ENCODE peak calls at places on chromosomes 6 and 20, in seven cellular contexts. One of them, this sample, is unnamed.
A peak's percentile ranks its signal among the peaks of the same experiment; 100 is the strongest.

GRCh38 chr6:155183095-155183494 is 80.7 kb upstream of the CLDN20 start:
- DNase-seq in GM12878: no peak
- DNase-seq in HepG2: no peak
- DNase-seq in H1: no peak
- DNase-seq in K562: no peak
- DNase-seq in SK-N-SH: no peak
- DNase-seq in HCT116: no peak
- DNase-seq in this sample: no peak

GRCh38 chr6:90425161-90425641 is 128.6 kb upstream of the BACH2 start:
- DNase-seq in H1: no peak
- DNase-seq in SK-N-SH: no peak
- DNase-seq in K562: no peak
- DNase-seq in HCT116: no peak
- DNase-seq in GM12878: peak; percentile 48
- DNase-seq in HepG2: no peak
- DNase-seq in this sample: no peak

GRCh38 chr6:5261545-5262109 is 314 bp downstream of the FARS2 start:
- DNase-seq in GM12878: no peak
- DNase-seq in HCT116: no peak
- DNase-seq in K562: peak; percentile 20
- DNase-seq in H1: no peak
- DNase-seq in SK-N-SH: no peak
- DNase-seq in HepG2: no peak
- DNase-seq in this sample: no peak

GRCh38 chr6:53834134-53834533 is 39.3 kb downstream of the LRRC1 start:
- DNase-seq in GM12878: no peak
- DNase-seq in HepG2: no peak
- DNase-seq in H1: no peak
- DNase-seq in SK-N-SH: no peak
- DNase-seq in HCT116: no peak
- DNase-seq in K562: no peak
- DNase-seq in this sample: no peak

GRCh38 chr20:60249436-60249835 is 291.2 kb downstream of the CDH26 start:
- DNase-seq in SK-N-SH: no peak
- DNase-seq in HepG2: no peak
- DNase-seq in K562: no peak
- DNase-seq in HCT116: no peak
- DNase-seq in GM12878: no peak
- DNase-seq in H1: no peak
- DNase-seq in this sample: no peak

GRCh38 chr6:82072771-82073170 is 174.8 kb downstream of the IBTK start:
- DNase-seq in HepG2: no peak
- DNase-seq in H1: no peak
- DNase-seq in K562: no peak
- DNase-seq in SK-N-SH: no peak
- DNase-seq in HCT116: no peak
- DNase-seq in GM12878: no peak
- DNase-seq in this sample: no peak

GRCh38 chr6:155419161-155419560 is 36.5 kb downstream of the NOX3 start:
- DNase-seq in GM12878: no peak
- DNase-seq in H1: no peak
- DNase-seq in SK-N-SH: no peak
- DNase-seq in HCT116: no peak
- DNase-seq in K562: no peak
- DNase-seq in HepG2: no peak
- DNase-seq in this sample: no peak

GRCh38 chr6:6951355-6951754 is 156.4 kb upstream of the RREB1 start:
- DNase-seq in GM12878: no peak
- DNase-seq in HepG2: no peak
- DNase-seq in SK-N-SH: no peak
- DNase-seq in K562: no peak
- DNase-seq in HCT116: no peak
- DNase-seq in H1: no peak
- DNase-seq in this sample: no peak

GRCh38 chr6:110858016-110858415 is 16.6 kb upstream of the AMD1 start:
- DNase-seq in HepG2: no peak
- DNase-seq in K562: no peak
- DNase-seq in GM12878: no peak
- DNase-seq in SK-N-SH: no peak
- DNase-seq in H1: no peak
- DNase-seq in HCT116: no peak
- DNase-seq in this sample: no peak

GRCh38 chr6:12882761-12883290 is 166.3 kb downstream of the PHACTR1 start:
- DNase-seq in SK-N-SH: no peak
- DNase-seq in HCT116: no peak
- DNase-seq in GM12878: no peak
- DNase-seq in H1: no peak
- DNase-seq in HepG2: no peak
- DNase-seq in K562: no peak
- DNase-seq in this sample: no peak

GRCh38 chr6:95601133-95601532 is 23.8 kb downstream of the MANEA start:
- DNase-seq in SK-N-SH: peak; percentile 11
- DNase-seq in H1: no peak
- DNase-seq in GM12878: no peak
- DNase-seq in HepG2: no peak
- DNase-seq in K562: no peak
- DNase-seq in HCT116: no peak
- DNase-seq in this sample: no peak

GRCh38 chr20:36214684-36215256 is 21.5 kb upstream of the AAR2 start:
- DNase-seq in GM12878: no peak
- DNase-seq in K562: peak; percentile 55
- DNase-seq in SK-N-SH: peak; percentile 71
- DNase-seq in H1: no peak
- DNase-seq in HCT116: no peak
- DNase-seq in HepG2: peak; percentile 54
- DNase-seq in this sample: peak; percentile 39

GRCh38 chr20:1842281-1842680 is 52.9 kb upstream of the SIRPA start:
- DNase-seq in SK-N-SH: no peak
- DNase-seq in H1: no peak
- DNase-seq in GM12878: no peak
- DNase-seq in K562: no peak
- DNase-seq in HepG2: no peak
- DNase-seq in HCT116: no peak
- DNase-seq in this sample: no peak

GRCh38 chr6:36697481-36697903 is at the start of gene RAB44:
- DNase-seq in K562: no peak
- DNase-seq in H1: no peak
- DNase-seq in GM12878: no peak
- DNase-seq in HCT116: no peak
- DNase-seq in HepG2: no peak
- DNase-seq in SK-N-SH: no peak
- DNase-seq in this sample: no peak

GRCh38 chr20:16947346-16947943 is 199.3 kb downstream of the OTOR start:
- DNase-seq in HepG2: no peak
- DNase-seq in H1: no peak
- DNase-seq in GM12878: no peak
- DNase-seq in HCT116: no peak
- DNase-seq in SK-N-SH: no peak
- DNase-seq in K562: no peak
- DNase-seq in this sample: no peak

GRCh38 chr6:145544031-145544430 is 191.3 kb downstream of the EPM2A start:
- DNase-seq in GM12878: no peak
- DNase-seq in SK-N-SH: no peak
- DNase-seq in HepG2: no peak
- DNase-seq in H1: no peak
- DNase-seq in K562: no peak
- DNase-seq in HCT116: peak; percentile 16
- DNase-seq in this sample: no peak

GRCh38 chr20:53942121-53942816 is 128.1 kb downstream of the BCAS1 start:
- DNase-seq in HepG2: no peak
- DNase-seq in K562: no peak
- DNase-seq in H1: peak; percentile 63
- DNase-seq in SK-N-SH: no peak
- DNase-seq in HCT116: no peak
- DNase-seq in GM12878: peak; percentile 63
- DNase-seq in this sample: no peak

GRCh38 chr6:131917763-131918649 is 33.2 kb downstream of the CCN2 start:
- DNase-seq in H1: no peak
- DNase-seq in HepG2: no peak
- DNase-seq in SK-N-SH: no peak
- DNase-seq in K562: no peak
- DNase-seq in GM12878: no peak
- DNase-seq in HCT116: no peak
- DNase-seq in this sample: no peak

GRCh38 chr20:10249822-10250221 is 31.2 kb downstream of the SNAP25 start:
- DNase-seq in SK-N-SH: no peak
- DNase-seq in GM12878: no peak
- DNase-seq in K562: no peak
- DNase-seq in H1: no peak
- DNase-seq in HepG2: no peak
- DNase-seq in HCT116: no peak
- DNase-seq in this sample: no peak
- TF ChIP-seq JUND in SK-N-SH: no peak
- TF ChIP-seq JUND in GM12878: no peak
- TF ChIP-seq JUND in K562: no peak
- TF ChIP-seq JUND in H1: no peak
- TF ChIP-seq JUND in HepG2: no peak
- TF ChIP-seq JUND in HCT116: no peak
- TF ChIP-seq JUND in this sample: no peak

DNA sequence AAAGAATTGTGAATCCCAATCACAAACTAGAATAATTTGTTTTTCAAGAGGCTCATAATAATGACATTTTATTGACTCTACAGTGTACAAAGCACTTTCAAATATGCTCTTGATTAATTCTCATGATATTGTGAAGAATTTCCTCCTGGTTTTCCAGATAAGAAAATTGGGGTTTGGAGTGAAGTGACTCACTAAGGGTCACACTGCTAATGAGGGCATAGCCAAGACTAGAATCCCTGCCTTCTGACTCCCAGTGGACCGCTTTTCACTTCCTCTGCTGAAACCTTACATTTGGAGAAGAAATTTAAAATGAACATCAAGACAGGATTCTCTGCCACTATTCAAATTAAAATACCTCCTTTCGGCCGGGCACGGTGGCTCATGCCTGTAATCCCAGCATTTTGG is 38.3 kb upstream of the LTV1 start:
- DNase-seq in SK-N-SH: no peak
- DNase-seq in HepG2: no peak
- DNase-seq in GM12878: no peak
- DNase-seq in K562: peak; percentile 79
- DNase-seq in HCT116: no peak
- DNase-seq in H1: no peak
- DNase-seq in this sample: no peak
- TF ChIP-seq JUND in SK-N-SH: no peak
- TF ChIP-seq JUND in HepG2: no peak
- TF ChIP-seq JUND in GM12878: no peak
- TF ChIP-seq JUND in K562: peak; percentile 82
- TF ChIP-seq JUND in HCT116: no peak
- TF ChIP-seq JUND in H1: no peak
- TF ChIP-seq JUND in this sample: no peak

GRCh38 chr6:125748534-125749111 is 809 bp upstream of the HEY2 start:
- DNase-seq in HCT116: no peak
- DNase-seq in SK-N-SH: peak; percentile 36
- DNase-seq in K562: peak; percentile 40
- DNase-seq in H1: no peak
- DNase-seq in GM12878: no peak
- DNase-seq in HepG2: peak; percentile 12
- DNase-seq in this sample: no peak

GRCh38 chr6:125746019-125746414 is 3.4 kb upstream of the HEY2 start:
- DNase-seq in GM12878: no peak
- DNase-seq in HCT116: no peak
- DNase-seq in HepG2: no peak
- DNase-seq in K562: no peak
- DNase-seq in SK-N-SH: no peak
- DNase-seq in H1: no peak
- DNase-seq in this sample: no peak

GRCh38 chr6:125749112-125749863 is at the start of gene HEY2:
- DNase-seq in K562: peak; percentile 94
- DNase-seq in HepG2: peak; percentile 84
- DNase-seq in H1: peak; percentile 93
- DNase-seq in GM12878: peak; percentile 33
- DNase-seq in SK-N-SH: peak; percentile 99
- DNase-seq in HCT116: peak; percentile 45
- DNase-seq in this sample: peak; percentile 94

GRCh38 chr6:125746731-125747588 is 2.5 kb upstream of the HEY2 start:
- DNase-seq in K562: peak; percentile 77
- DNase-seq in HepG2: peak; percentile 59
- DNase-seq in GM12878: no peak
- DNase-seq in HCT116: no peak
- DNase-seq in SK-N-SH: no peak
- DNase-seq in H1: peak; percentile 72
- DNase-seq in this sample: no peak

DNA sequence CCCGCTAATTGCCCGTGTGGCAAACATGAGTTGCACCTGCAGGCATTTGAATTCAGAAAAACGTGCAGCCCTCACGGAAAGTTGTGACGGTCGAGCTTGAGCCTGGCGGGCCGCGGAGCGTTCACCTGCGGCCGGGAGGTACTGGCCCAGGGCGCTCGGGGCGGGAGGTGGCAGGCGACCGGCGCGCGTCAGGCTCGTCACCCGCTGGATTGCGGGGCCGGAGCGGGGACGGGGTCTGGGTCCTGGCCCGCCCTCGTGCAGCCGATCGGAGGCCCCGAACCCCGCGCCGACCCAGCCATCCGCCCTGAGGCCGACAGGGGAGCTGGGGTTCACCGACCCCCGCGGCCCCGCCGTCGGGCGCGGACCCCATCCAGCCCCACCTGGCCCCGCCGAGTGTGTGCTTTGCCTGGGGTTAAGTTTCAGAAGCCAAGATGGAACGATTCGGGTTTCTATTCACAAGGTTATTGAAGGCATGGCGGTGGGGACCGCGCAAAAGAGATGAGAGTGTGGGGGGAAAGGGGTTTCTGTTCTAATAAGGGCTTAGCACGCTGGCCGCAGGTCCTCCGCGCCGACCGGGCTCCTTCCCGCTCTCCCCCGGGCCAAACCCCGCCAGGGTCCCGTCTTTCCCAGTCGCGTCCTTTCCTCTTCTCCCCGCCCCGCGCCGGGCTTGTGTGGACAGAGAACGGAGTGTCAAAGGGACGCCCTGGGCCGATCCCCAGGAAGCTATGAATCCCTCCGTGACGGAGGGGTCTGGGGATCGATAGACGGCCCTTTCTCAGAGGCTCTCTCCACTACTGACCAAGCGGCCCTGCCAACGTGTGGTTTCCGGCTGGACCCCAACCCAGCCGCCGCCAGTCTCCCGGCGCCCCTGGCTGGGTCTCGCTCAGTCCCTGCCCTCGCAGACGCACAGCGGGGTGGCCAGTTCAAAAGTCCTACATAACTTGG is 1.6 kb upstream of the HEY2 start:
- DNase-seq in HCT116: no peak
- DNase-seq in HepG2: no peak
- DNase-seq in SK-N-SH: peak; percentile 52
- DNase-seq in K562: peak; percentile 32
- DNase-seq in H1: peak; percentile 76
- DNase-seq in GM12878: no peak
- DNase-seq in this sample: no peak
- TF ChIP-seq JUND in HCT116: no peak
- TF ChIP-seq JUND in HepG2: no peak
- TF ChIP-seq JUND in SK-N-SH: no peak
- TF ChIP-seq JUND in K562: no peak
- TF ChIP-seq JUND in H1: no peak
- TF ChIP-seq JUND in GM12878: no peak
- TF ChIP-seq JUND in this sample: no peak

DNA sequence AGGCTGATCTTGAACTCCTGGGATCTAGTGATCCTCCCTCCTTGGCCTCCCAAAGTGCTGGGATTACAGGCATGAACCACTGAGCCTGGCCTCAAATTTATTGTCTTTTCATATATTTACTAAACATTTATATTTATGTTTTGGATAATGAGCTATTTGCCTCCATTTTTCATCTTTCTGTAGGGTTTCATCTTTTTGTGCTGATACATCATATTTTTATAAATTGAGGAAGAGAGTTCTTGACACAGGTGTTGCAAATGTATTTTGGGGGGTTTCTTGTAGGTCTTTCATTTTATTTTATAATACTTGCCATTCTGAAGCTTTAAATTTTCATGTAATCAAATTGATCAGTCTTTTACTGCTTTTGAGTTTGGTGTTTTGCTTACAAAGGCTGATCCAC is 72.4 kb downstream of the L3MBTL3 start:
- DNase-seq in SK-N-SH: no peak
- DNase-seq in GM12878: no peak
- DNase-seq in H1: no peak
- DNase-seq in HCT116: no peak
- DNase-seq in K562: no peak
- DNase-seq in HepG2: no peak
- DNase-seq in this sample: no peak
- TF ChIP-seq JUND in SK-N-SH: no peak
- TF ChIP-seq JUND in GM12878: no peak
- TF ChIP-seq JUND in H1: no peak
- TF ChIP-seq JUND in HCT116: no peak
- TF ChIP-seq JUND in K562: no peak
- TF ChIP-seq JUND in HepG2: no peak
- TF ChIP-seq JUND in this sample: no peak